ENCODE peak calls at places on chromosomes 11 and 22, in eight cellular contexts. One of them, this sample, is unnamed.

GRCh38 chr11:2708757-2709281 is 9.0 kb upstream of the KCNQ1OT1 start:
- DNase-seq in amygdala: no peak
- DNase-seq in stimulated activated naive CD8-positive, alpha-beta T cell treated with anti-CD3 and anti-CD28 coated beads, Interleukin-15, amount 100 ng/mL, for 72 hours: no peak
- DNase-seq in neural crest cell: no peak
- DNase-seq in A172: no peak
- DNase-seq in amniotic stem cell: no peak
- DNase-seq in activated CD8-positive, alpha-beta memory T cell treated with anti-CD3 and anti-CD28 coated beads, Interleukin-2, amount 50 U/mL, for 48 hours: no peak
- DNase-seq in C1 segment of cervical spinal cord: no peak
- DNase-seq in this sample: no peak

GRCh38 chr11:20032127-20032526 is 128.1 kb downstream of the DBX1 start:
- DNase-seq in amygdala: no peak
- DNase-seq in stimulated activated naive CD8-positive, alpha-beta T cell treated with anti-CD3 and anti-CD28 coated beads, Interleukin-15, amount 100 ng/mL, for 72 hours: no peak
- DNase-seq in neural crest cell: no peak
- DNase-seq in A172: no peak
- DNase-seq in amniotic stem cell: no peak
- DNase-seq in activated CD8-positive, alpha-beta memory T cell treated with anti-CD3 and anti-CD28 coated beads, Interleukin-2, amount 50 U/mL, for 48 hours: no peak
- DNase-seq in C1 segment of cervical spinal cord: no peak
- DNase-seq in this sample: no peak

GRCh38 chr22:49848690-49849160 is 4.9 kb upstream of the ZBED4 start:
- DNase-seq in amygdala: no peak
- DNase-seq in stimulated activated naive CD8-positive, alpha-beta T cell treated with anti-CD3 and anti-CD28 coated beads, Interleukin-15, amount 100 ng/mL, for 72 hours: no peak
- DNase-seq in neural crest cell: no peak
- DNase-seq in A172: no peak
- DNase-seq in amniotic stem cell: no peak
- DNase-seq in activated CD8-positive, alpha-beta memory T cell treated with anti-CD3 and anti-CD28 coated beads, Interleukin-2, amount 50 U/mL, for 48 hours: no peak
- DNase-seq in C1 segment of cervical spinal cord: no peak
- DNase-seq in this sample: no peak

GRCh38 chr11:118612378-118612777 is 5.0 kb downstream of the PHLDB1 start:
- DNase-seq in amygdala: no peak
- DNase-seq in stimulated activated naive CD8-positive, alpha-beta T cell treated with anti-CD3 and anti-CD28 coated beads, Interleukin-15, amount 100 ng/mL, for 72 hours: no peak
- DNase-seq in neural crest cell: no peak
- DNase-seq in A172: peak; percentile 32
- DNase-seq in amniotic stem cell: no peak
- DNase-seq in activated CD8-positive, alpha-beta memory T cell treated with anti-CD3 and anti-CD28 coated beads, Interleukin-2, amount 50 U/mL, for 48 hours: no peak
- DNase-seq in C1 segment of cervical spinal cord: no peak
- DNase-seq in this sample: no peak

GRCh38 chr11:73252577-73253191 is 19.5 kb upstream of the P2RY6 start:
- DNase-seq in amygdala: no peak
- DNase-seq in stimulated activated naive CD8-positive, alpha-beta T cell treated with anti-CD3 and anti-CD28 coated beads, Interleukin-15, amount 100 ng/mL, for 72 hours: peak; percentile 39
- DNase-seq in neural crest cell: no peak
- DNase-seq in A172: no peak
- DNase-seq in amniotic stem cell: no peak
- DNase-seq in activated CD8-positive, alpha-beta memory T cell treated with anti-CD3 and anti-CD28 coated beads, Interleukin-2, amount 50 U/mL, for 48 hours: no peak
- DNase-seq in C1 segment of cervical spinal cord: no peak
- DNase-seq in this sample: no peak

GRCh38 chr11:65651589-65652510 is 10.9 kb downstream of the RELA start:
- DNase-seq in amygdala: no peak
- DNase-seq in stimulated activated naive CD8-positive, alpha-beta T cell treated with anti-CD3 and anti-CD28 coated beads, Interleukin-15, amount 100 ng/mL, for 72 hours: peak; percentile 23
- DNase-seq in neural crest cell: no peak
- DNase-seq in A172: peak; percentile 25
- DNase-seq in amniotic stem cell: no peak
- DNase-seq in activated CD8-positive, alpha-beta memory T cell treated with anti-CD3 and anti-CD28 coated beads, Interleukin-2, amount 50 U/mL, for 48 hours: no peak
- DNase-seq in C1 segment of cervical spinal cord: no peak
- DNase-seq in this sample: no peak

GRCh38 chr11:129853508-129854228 is 38.0 kb downstream of the TMEM45B start:
- DNase-seq in amygdala: no peak
- DNase-seq in stimulated activated naive CD8-positive, alpha-beta T cell treated with anti-CD3 and anti-CD28 coated beads, Interleukin-15, amount 100 ng/mL, for 72 hours: peak; percentile 63
- DNase-seq in neural crest cell: no peak
- DNase-seq in A172: no peak
- DNase-seq in amniotic stem cell: no peak
- DNase-seq in activated CD8-positive, alpha-beta memory T cell treated with anti-CD3 and anti-CD28 coated beads, Interleukin-2, amount 50 U/mL, for 48 hours: no peak
- DNase-seq in C1 segment of cervical spinal cord: no peak
- DNase-seq in this sample: no peak

GRCh38 chr22:50184004-50184461 is 1.7 kb upstream of the TRABD start:
- DNase-seq in amygdala: no peak
- DNase-seq in stimulated activated naive CD8-positive, alpha-beta T cell treated with anti-CD3 and anti-CD28 coated beads, Interleukin-15, amount 100 ng/mL, for 72 hours: no peak
- DNase-seq in neural crest cell: no peak
- DNase-seq in A172: peak; percentile 49
- DNase-seq in amniotic stem cell: no peak
- DNase-seq in activated CD8-positive, alpha-beta memory T cell treated with anti-CD3 and anti-CD28 coated beads, Interleukin-2, amount 50 U/mL, for 48 hours: no peak
- DNase-seq in C1 segment of cervical spinal cord: no peak
- DNase-seq in this sample: peak; percentile 53

GRCh38 chr22:30648825-30649224 is 13.2 kb downstream of the SLC35E4 start:
- DNase-seq in amygdala: no peak
- DNase-seq in stimulated activated naive CD8-positive, alpha-beta T cell treated with anti-CD3 and anti-CD28 coated beads, Interleukin-15, amount 100 ng/mL, for 72 hours: no peak
- DNase-seq in neural crest cell: no peak
- DNase-seq in A172: no peak
- DNase-seq in amniotic stem cell: no peak
- DNase-seq in activated CD8-positive, alpha-beta memory T cell treated with anti-CD3 and anti-CD28 coated beads, Interleukin-2, amount 50 U/mL, for 48 hours: no peak
- DNase-seq in C1 segment of cervical spinal cord: no peak
- DNase-seq in this sample: no peak

GRCh38 chr11:134752526-134752925 is 340.5 kb upstream of the B3GAT1 start:
- DNase-seq in amygdala: no peak
- DNase-seq in stimulated activated naive CD8-positive, alpha-beta T cell treated with anti-CD3 and anti-CD28 coated beads, Interleukin-15, amount 100 ng/mL, for 72 hours: no peak
- DNase-seq in neural crest cell: no peak
- DNase-seq in A172: no peak
- DNase-seq in amniotic stem cell: no peak
- DNase-seq in activated CD8-positive, alpha-beta memory T cell treated with anti-CD3 and anti-CD28 coated beads, Interleukin-2, amount 50 U/mL, for 48 hours: no peak
- DNase-seq in C1 segment of cervical spinal cord: no peak
- DNase-seq in this sample: no peak

GRCh38 chr11:1304376-1304775 is 5.1 kb downstream of the TOLLIP start:
- DNase-seq in amygdala: no peak
- DNase-seq in stimulated activated naive CD8-positive, alpha-beta T cell treated with anti-CD3 and anti-CD28 coated beads, Interleukin-15, amount 100 ng/mL, for 72 hours: no peak
- DNase-seq in neural crest cell: no peak
- DNase-seq in A172: no peak
- DNase-seq in amniotic stem cell: no peak
- DNase-seq in activated CD8-positive, alpha-beta memory T cell treated with anti-CD3 and anti-CD28 coated beads, Interleukin-2, amount 50 U/mL, for 48 hours: peak; percentile 42
- DNase-seq in C1 segment of cervical spinal cord: no peak
- DNase-seq in this sample: no peak

GRCh38 chr11:111387318-111387863 is 8.3 kb upstream of the POU2AF1 start:
- DNase-seq in amygdala: no peak
- DNase-seq in stimulated activated naive CD8-positive, alpha-beta T cell treated with anti-CD3 and anti-CD28 coated beads, Interleukin-15, amount 100 ng/mL, for 72 hours: no peak
- DNase-seq in neural crest cell: no peak
- DNase-seq in A172: no peak
- DNase-seq in amniotic stem cell: no peak
- DNase-seq in activated CD8-positive, alpha-beta memory T cell treated with anti-CD3 and anti-CD28 coated beads, Interleukin-2, amount 50 U/mL, for 48 hours: no peak
- DNase-seq in C1 segment of cervical spinal cord: no peak
- DNase-seq in this sample: no peak

GRCh38 chr11:103601230-103601846 is 435.1 kb upstream of the DDI1 start:
- DNase-seq in amygdala: no peak
- DNase-seq in stimulated activated naive CD8-positive, alpha-beta T cell treated with anti-CD3 and anti-CD28 coated beads, Interleukin-15, amount 100 ng/mL, for 72 hours: peak; percentile 33
- DNase-seq in neural crest cell: peak; percentile 17
- DNase-seq in A172: peak; percentile 57
- DNase-seq in amniotic stem cell: peak; percentile 47
- DNase-seq in activated CD8-positive, alpha-beta memory T cell treated with anti-CD3 and anti-CD28 coated beads, Interleukin-2, amount 50 U/mL, for 48 hours: no peak
- DNase-seq in C1 segment of cervical spinal cord: no peak
- DNase-seq in this sample: peak; percentile 80

GRCh38 chr11:4882543-4882942 is 843 bp downstream of the OR51T1 start:
- DNase-seq in amygdala: no peak
- DNase-seq in stimulated activated naive CD8-positive, alpha-beta T cell treated with anti-CD3 and anti-CD28 coated beads, Interleukin-15, amount 100 ng/mL, for 72 hours: no peak
- DNase-seq in neural crest cell: no peak
- DNase-seq in A172: no peak
- DNase-seq in amniotic stem cell: no peak
- DNase-seq in activated CD8-positive, alpha-beta memory T cell treated with anti-CD3 and anti-CD28 coated beads, Interleukin-2, amount 50 U/mL, for 48 hours: no peak
- DNase-seq in C1 segment of cervical spinal cord: no peak
- DNase-seq in this sample: no peak

GRCh38 chr11:71459076-71459766 is 6.2 kb downstream of the NADSYN1 start:
- DNase-seq in amygdala: no peak
- DNase-seq in stimulated activated naive CD8-positive, alpha-beta T cell treated with anti-CD3 and anti-CD28 coated beads, Interleukin-15, amount 100 ng/mL, for 72 hours: no peak
- DNase-seq in neural crest cell: no peak
- DNase-seq in A172: no peak
- DNase-seq in amniotic stem cell: no peak
- DNase-seq in activated CD8-positive, alpha-beta memory T cell treated with anti-CD3 and anti-CD28 coated beads, Interleukin-2, amount 50 U/mL, for 48 hours: no peak
- DNase-seq in C1 segment of cervical spinal cord: no peak
- DNase-seq in this sample: no peak

GRCh38 chr22:19169002-19169946 is 9.3 kb downstream of the SLC25A1 start:
- DNase-seq in amygdala: no peak
- DNase-seq in stimulated activated naive CD8-positive, alpha-beta T cell treated with anti-CD3 and anti-CD28 coated beads, Interleukin-15, amount 100 ng/mL, for 72 hours: no peak
- DNase-seq in neural crest cell: no peak
- DNase-seq in A172: no peak
- DNase-seq in amniotic stem cell: no peak
- DNase-seq in activated CD8-positive, alpha-beta memory T cell treated with anti-CD3 and anti-CD28 coated beads, Interleukin-2, amount 50 U/mL, for 48 hours: no peak
- DNase-seq in C1 segment of cervical spinal cord: no peak
- DNase-seq in this sample: no peak

GRCh38 chr11:12402027-12402426 is 24.7 kb downstream of the PARVA start:
- DNase-seq in amygdala: no peak
- DNase-seq in stimulated activated naive CD8-positive, alpha-beta T cell treated with anti-CD3 and anti-CD28 coated beads, Interleukin-15, amount 100 ng/mL, for 72 hours: no peak
- DNase-seq in neural crest cell: no peak
- DNase-seq in A172: no peak
- DNase-seq in amniotic stem cell: no peak
- DNase-seq in activated CD8-positive, alpha-beta memory T cell treated with anti-CD3 and anti-CD28 coated beads, Interleukin-2, amount 50 U/mL, for 48 hours: no peak
- DNase-seq in C1 segment of cervical spinal cord: no peak
- DNase-seq in this sample: no peak

GRCh38 chr11:109374032-109374431 is 48.0 kb upstream of the C11orf87 start:
- DNase-seq in amygdala: no peak
- DNase-seq in stimulated activated naive CD8-positive, alpha-beta T cell treated with anti-CD3 and anti-CD28 coated beads, Interleukin-15, amount 100 ng/mL, for 72 hours: no peak
- DNase-seq in neural crest cell: no peak
- DNase-seq in A172: no peak
- DNase-seq in amniotic stem cell: no peak
- DNase-seq in activated CD8-positive, alpha-beta memory T cell treated with anti-CD3 and anti-CD28 coated beads, Interleukin-2, amount 50 U/mL, for 48 hours: no peak
- DNase-seq in C1 segment of cervical spinal cord: no peak
- DNase-seq in this sample: no peak

GRCh38 chr11:22558638-22559037 is 67.0 kb downstream of the FANCF start:
- DNase-seq in amygdala: no peak
- DNase-seq in stimulated activated naive CD8-positive, alpha-beta T cell treated with anti-CD3 and anti-CD28 coated beads, Interleukin-15, amount 100 ng/mL, for 72 hours: no peak
- DNase-seq in neural crest cell: no peak
- DNase-seq in A172: no peak
- DNase-seq in amniotic stem cell: no peak
- DNase-seq in activated CD8-positive, alpha-beta memory T cell treated with anti-CD3 and anti-CD28 coated beads, Interleukin-2, amount 50 U/mL, for 48 hours: no peak
- DNase-seq in C1 segment of cervical spinal cord: no peak
- DNase-seq in this sample: no peak

GRCh38 chr11:57410287-57410686 is 16.6 kb downstream of the SLC43A3 start:
- DNase-seq in amygdala: no peak
- DNase-seq in stimulated activated naive CD8-positive, alpha-beta T cell treated with anti-CD3 and anti-CD28 coated beads, Interleukin-15, amount 100 ng/mL, for 72 hours: no peak
- DNase-seq in neural crest cell: no peak
- DNase-seq in A172: no peak
- DNase-seq in amniotic stem cell: no peak
- DNase-seq in activated CD8-positive, alpha-beta memory T cell treated with anti-CD3 and anti-CD28 coated beads, Interleukin-2, amount 50 U/mL, for 48 hours: no peak
- DNase-seq in C1 segment of cervical spinal cord: no peak
- DNase-seq in this sample: no peak

GRCh38 chr11:36233226-36233625 is 56.0 kb downstream of the COMMD9 start:
- DNase-seq in amygdala: no peak
- DNase-seq in stimulated activated naive CD8-positive, alpha-beta T cell treated with anti-CD3 and anti-CD28 coated beads, Interleukin-15, amount 100 ng/mL, for 72 hours: no peak
- DNase-seq in neural crest cell: no peak
- DNase-seq in A172: no peak
- DNase-seq in amniotic stem cell: no peak
- DNase-seq in activated CD8-positive, alpha-beta memory T cell treated with anti-CD3 and anti-CD28 coated beads, Interleukin-2, amount 50 U/mL, for 48 hours: no peak
- DNase-seq in C1 segment of cervical spinal cord: no peak
- DNase-seq in this sample: no peak

GRCh38 chr11:116529210-116529609 is 243.6 kb downstream of the BUD13 start:
- DNase-seq in amygdala: no peak
- DNase-seq in stimulated activated naive CD8-positive, alpha-beta T cell treated with anti-CD3 and anti-CD28 coated beads, Interleukin-15, amount 100 ng/mL, for 72 hours: no peak
- DNase-seq in neural crest cell: no peak
- DNase-seq in A172: no peak
- DNase-seq in amniotic stem cell: no peak
- DNase-seq in activated CD8-positive, alpha-beta memory T cell treated with anti-CD3 and anti-CD28 coated beads, Interleukin-2, amount 50 U/mL, for 48 hours: no peak
- DNase-seq in C1 segment of cervical spinal cord: no peak
- DNase-seq in this sample: no peak

GRCh38 chr11:107929611-107930200 is 1.5 kb downstream of the RAB39A start:
- DNase-seq in amygdala: no peak
- DNase-seq in stimulated activated naive CD8-positive, alpha-beta T cell treated with anti-CD3 and anti-CD28 coated beads, Interleukin-15, amount 100 ng/mL, for 72 hours: no peak
- DNase-seq in neural crest cell: no peak
- DNase-seq in A172: no peak
- DNase-seq in amniotic stem cell: no peak
- DNase-seq in activated CD8-positive, alpha-beta memory T cell treated with anti-CD3 and anti-CD28 coated beads, Interleukin-2, amount 50 U/mL, for 48 hours: no peak
- DNase-seq in C1 segment of cervical spinal cord: no peak
- DNase-seq in this sample: no peak

GRCh38 chr11:35785287-35786167 is 123.0 kb downstream of the TRIM44 start:
- DNase-seq in amygdala: no peak
- DNase-seq in stimulated activated naive CD8-positive, alpha-beta T cell treated with anti-CD3 and anti-CD28 coated beads, Interleukin-15, amount 100 ng/mL, for 72 hours: no peak
- DNase-seq in neural crest cell: no peak
- DNase-seq in A172: peak; percentile 28
- DNase-seq in amniotic stem cell: no peak
- DNase-seq in activated CD8-positive, alpha-beta memory T cell treated with anti-CD3 and anti-CD28 coated beads, Interleukin-2, amount 50 U/mL, for 48 hours: no peak
- DNase-seq in C1 segment of cervical spinal cord: no peak
- DNase-seq in this sample: no peak

GRCh38 chr11:62726156-62727006 is 876 bp downstream of the HNRNPUL2 start:
- DNase-seq in amygdala: no peak
- DNase-seq in stimulated activated naive CD8-positive, alpha-beta T cell treated with anti-CD3 and anti-CD28 coated beads, Interleukin-15, amount 100 ng/mL, for 72 hours: no peak
- DNase-seq in neural crest cell: no peak
- DNase-seq in A172: no peak
- DNase-seq in amniotic stem cell: no peak
- DNase-seq in activated CD8-positive, alpha-beta memory T cell treated with anti-CD3 and anti-CD28 coated beads, Interleukin-2, amount 50 U/mL, for 48 hours: peak; percentile 65
- DNase-seq in C1 segment of cervical spinal cord: no peak
- DNase-seq in this sample: no peak

GRCh38 chr11:57604289-57605010 is 7.0 kb downstream of the SERPING1 start:
- DNase-seq in amygdala: no peak
- DNase-seq in stimulated activated naive CD8-positive, alpha-beta T cell treated with anti-CD3 and anti-CD28 coated beads, Interleukin-15, amount 100 ng/mL, for 72 hours: no peak
- DNase-seq in neural crest cell: no peak
- DNase-seq in A172: peak; percentile 20
- DNase-seq in amniotic stem cell: no peak
- DNase-seq in activated CD8-positive, alpha-beta memory T cell treated with anti-CD3 and anti-CD28 coated beads, Interleukin-2, amount 50 U/mL, for 48 hours: no peak
- DNase-seq in C1 segment of cervical spinal cord: no peak
- DNase-seq in this sample: no peak

GRCh38 chr11:118084247-118084646 is 2.5 kb downstream of the SMIM35 start:
- DNase-seq in amygdala: no peak
- DNase-seq in stimulated activated naive CD8-positive, alpha-beta T cell treated with anti-CD3 and anti-CD28 coated beads, Interleukin-15, amount 100 ng/mL, for 72 hours: no peak
- DNase-seq in neural crest cell: no peak
- DNase-seq in A172: no peak
- DNase-seq in amniotic stem cell: no peak
- DNase-seq in activated CD8-positive, alpha-beta memory T cell treated with anti-CD3 and anti-CD28 coated beads, Interleukin-2, amount 50 U/mL, for 48 hours: no peak
- DNase-seq in C1 segment of cervical spinal cord: no peak
- DNase-seq in this sample: no peak

GRCh38 chr11:126175261-126175885 is 36.1 kb downstream of the RPUSD4 start:
- DNase-seq in amygdala: no peak
- DNase-seq in stimulated activated naive CD8-positive, alpha-beta T cell treated with anti-CD3 and anti-CD28 coated beads, Interleukin-15, amount 100 ng/mL, for 72 hours: no peak
- DNase-seq in neural crest cell: no peak
- DNase-seq in A172: no peak
- DNase-seq in amniotic stem cell: no peak
- DNase-seq in activated CD8-positive, alpha-beta memory T cell treated with anti-CD3 and anti-CD28 coated beads, Interleukin-2, amount 50 U/mL, for 48 hours: no peak
- DNase-seq in C1 segment of cervical spinal cord: no peak
- DNase-seq in this sample: no peak

GRCh38 chr11:12154871-12155668 is 44.7 kb downstream of the MICAL2 start:
- DNase-seq in amygdala: no peak
- DNase-seq in stimulated activated naive CD8-positive, alpha-beta T cell treated with anti-CD3 and anti-CD28 coated beads, Interleukin-15, amount 100 ng/mL, for 72 hours: no peak
- DNase-seq in neural crest cell: no peak
- DNase-seq in A172: no peak
- DNase-seq in amniotic stem cell: no peak
- DNase-seq in activated CD8-positive, alpha-beta memory T cell treated with anti-CD3 and anti-CD28 coated beads, Interleukin-2, amount 50 U/mL, for 48 hours: peak; percentile 13
- DNase-seq in C1 segment of cervical spinal cord: no peak
- DNase-seq in this sample: no peak

GRCh38 chr11:126599498-126599897 is 244.0 kb downstream of the ST3GAL4 start:
- DNase-seq in amygdala: no peak
- DNase-seq in stimulated activated naive CD8-positive, alpha-beta T cell treated with anti-CD3 and anti-CD28 coated beads, Interleukin-15, amount 100 ng/mL, for 72 hours: no peak
- DNase-seq in neural crest cell: no peak
- DNase-seq in A172: no peak
- DNase-seq in amniotic stem cell: no peak
- DNase-seq in activated CD8-positive, alpha-beta memory T cell treated with anti-CD3 and anti-CD28 coated beads, Interleukin-2, amount 50 U/mL, for 48 hours: no peak
- DNase-seq in C1 segment of cervical spinal cord: no peak
- DNase-seq in this sample: no peak

GRCh38 chr11:108534274-108534882 is 36.2 kb upstream of the POGLUT3 start:
- DNase-seq in amygdala: no peak
- DNase-seq in stimulated activated naive CD8-positive, alpha-beta T cell treated with anti-CD3 and anti-CD28 coated beads, Interleukin-15, amount 100 ng/mL, for 72 hours: no peak
- DNase-seq in neural crest cell: no peak
- DNase-seq in A172: no peak
- DNase-seq in amniotic stem cell: no peak
- DNase-seq in activated CD8-positive, alpha-beta memory T cell treated with anti-CD3 and anti-CD28 coated beads, Interleukin-2, amount 50 U/mL, for 48 hours: no peak
- DNase-seq in C1 segment of cervical spinal cord: no peak
- DNase-seq in this sample: no peak

GRCh38 chr11:7004482-7004881 is 15.7 kb downstream of the ZNF214 start:
- DNase-seq in amygdala: no peak
- DNase-seq in stimulated activated naive CD8-positive, alpha-beta T cell treated with anti-CD3 and anti-CD28 coated beads, Interleukin-15, amount 100 ng/mL, for 72 hours: no peak
- DNase-seq in neural crest cell: no peak
- DNase-seq in A172: peak; percentile 22
- DNase-seq in amniotic stem cell: no peak
- DNase-seq in activated CD8-positive, alpha-beta memory T cell treated with anti-CD3 and anti-CD28 coated beads, Interleukin-2, amount 50 U/mL, for 48 hours: no peak
- DNase-seq in C1 segment of cervical spinal cord: no peak
- DNase-seq in this sample: no peak

GRCh38 chr22:45413013-45413367 is 409 bp downstream of the SMC1B start:
- DNase-seq in amygdala: no peak
- DNase-seq in stimulated activated naive CD8-positive, alpha-beta T cell treated with anti-CD3 and anti-CD28 coated beads, Interleukin-15, amount 100 ng/mL, for 72 hours: no peak
- DNase-seq in neural crest cell: no peak
- DNase-seq in A172: no peak
- DNase-seq in amniotic stem cell: no peak
- DNase-seq in activated CD8-positive, alpha-beta memory T cell treated with anti-CD3 and anti-CD28 coated beads, Interleukin-2, amount 50 U/mL, for 48 hours: no peak
- DNase-seq in C1 segment of cervical spinal cord: no peak
- DNase-seq in this sample: no peak

GRCh38 chr11:66070604-66071325 is 693 bp downstream of the PACS1 start:
- DNase-seq in amygdala: no peak
- DNase-seq in stimulated activated naive CD8-positive, alpha-beta T cell treated with anti-CD3 and anti-CD28 coated beads, Interleukin-15, amount 100 ng/mL, for 72 hours: peak; percentile 33
- DNase-seq in neural crest cell: peak; percentile 30
- DNase-seq in A172: no peak
- DNase-seq in amniotic stem cell: peak; percentile 10
- DNase-seq in activated CD8-positive, alpha-beta memory T cell treated with anti-CD3 and anti-CD28 coated beads, Interleukin-2, amount 50 U/mL, for 48 hours: no peak
- DNase-seq in C1 segment of cervical spinal cord: no peak
- DNase-seq in this sample: no peak

This sample was measured in HTR-8/SVneo.